ENCODE peak calls at places on chromosomes 1 and 21, in four cellular contexts. U is IMR-90, H is keratinocyte, T is K562. G is an unnamed sample.

GRCh38 chr1:97826820-97827219 is 94.0 kb downstream of the DPYD start:
- DNase-seq in U (no peak), H (no peak), T (no peak), G (no peak)

GRCh38 chr1:96365076-96365475 is 356.5 kb upstream of the PTBP2 start:
- DNase-seq in U (peak; percentile 41), H (no peak), T (no peak), G (peak; percentile 77)

GRCh38 chr1:118143136-118143535 is 41.9 kb downstream of the SPAG17 start:
- DNase-seq in U (no peak), H (no peak), T (no peak), G (no peak)

GRCh38 chr1:224880593-224881307 is 48.7 kb upstream of the DNAH14 start:
- DNase-seq in U (no peak), H (no peak), T (no peak), G (no peak)

GRCh38 chr1:100539836-100540536 is 2.0 kb downstream of the GPR88 start:
- DNase-seq in U (peak; percentile 24), H (no peak), T (no peak), G (peak; percentile 39)

GRCh38 chr1:222974496-222974895 is 159.7 kb downstream of the DISP1 start:
- DNase-seq in U (peak; percentile 94), H (no peak), T (no peak), G (peak; percentile 28)

GRCh38 chr1:209095627-209096595 is 487.6 kb upstream of the CAMK1G start:
- DNase-seq in U (peak; percentile 0), H (peak; percentile 68), T (no peak), G (no peak)

GRCh38 chr1:85297855-85298629 is 21.6 kb upstream of the BCL10 start:
- DNase-seq in U (peak; percentile 100), H (no peak), T (no peak), G (peak; percentile 100)

GRCh38 chr1:38990746-38991637 is at the start of gene AKIRIN1:
- DNase-seq in U (peak; percentile 95), H (peak; percentile 57), T (peak; percentile 99), G (peak; percentile 97)

GRCh38 chr1:184910596-184910995 is 63.7 kb downstream of the NIBAN1 start:
- DNase-seq in U (peak; percentile 28), H (no peak), T (no peak), G (no peak)

GRCh38 chr1:18440385-18441226 is 40.1 kb upstream of the KLHDC7A start:
- DNase-seq in U (no peak), H (no peak), T (no peak), G (no peak)

GRCh38 chr1:113903496-113904291 is 905 bp downstream of the AP4B1 start:
- DNase-seq in U (no peak), H (no peak), T (peak; percentile 45), G (no peak)

GRCh38 chr1:117825414-117825813 is 104.0 kb downstream of the GDAP2 start:
- DNase-seq in U (no peak), H (no peak), T (no peak), G (no peak)

GRCh38 chr1:225425211-225425786 is 2.5 kb downstream of the LBR start:
- DNase-seq in U (peak; percentile 48), H (peak; percentile 54), T (no peak), G (no peak)

GRCh38 chr1:200969726-200970521 is 53.6 kb downstream of the KIF21B start:
- DNase-seq in U (no peak), H (no peak), T (no peak), G (no peak)

GRCh38 chr1:77762072-77762476 is 2.4 kb upstream of the USP33 start:
- DNase-seq in U (peak; percentile 81), H (peak; percentile 64), T (peak; percentile 79), G (peak; percentile 29)

GRCh38 chr21:38733973-38734546 is 71.7 kb upstream of the ETS2 start:
- DNase-seq in U (peak; percentile 80), H (no peak), T (peak; percentile 80), G (peak; percentile 87)

GRCh38 chr1:3676581-3677410 is 24.5 kb downstream of the TP73 start:
- DNase-seq in U (no peak), H (no peak), T (no peak), G (no peak)

GRCh38 chr1:219350172-219350571 is 176.5 kb downstream of the LYPLAL1 start:
- DNase-seq in U (no peak), H (no peak), T (no peak), G (no peak)

GRCh38 chr21:29145837-29146453 is 15.5 kb downstream of the MAP3K7CL start:
- DNase-seq in U (no peak), H (peak; percentile 78), T (no peak), G (peak; percentile 34)

GRCh38 chr1:22184892-22185612 is 42.2 kb upstream of the WNT4 start:
- DNase-seq in U (no peak), H (no peak), T (no peak), G (no peak)

GRCh38 chr1:75130312-75130677 is 3.9 kb upstream of the LHX8 start:
- DNase-seq in U (no peak), H (no peak), T (no peak), G (no peak)

GRCh38 chr1:173448945-173449344 is 28.2 kb upstream of the PRDX6 start:
- DNase-seq in U (no peak), H (no peak), T (no peak), G (no peak)

GRCh38 chr1:173444757-173445156 is 32.4 kb upstream of the PRDX6 start:
- DNase-seq in U (no peak), H (no peak), T (no peak), G (no peak)

GRCh38 chr1:173445164-173445563 is 32.0 kb upstream of the PRDX6 start:
- DNase-seq in U (no peak), H (no peak), T (no peak), G (no peak)

GRCh38 chr1:173445656-173446055 is 31.5 kb upstream of the PRDX6 start:
- DNase-seq in U (no peak), H (no peak), T (no peak), G (no peak)

GRCh38 chr1:173447224-173447623 is 29.9 kb upstream of the PRDX6 start:
- DNase-seq in U (no peak), H (no peak), T (no peak), G (no peak)
- H3K9me1 ChIP-seq in U (no peaks in the 10 kb centered on the region), H (no peaks in the 10 kb centered on the region), T (no peaks in the 10 kb centered on the region), G (no peaks in the 10 kb centered on the region)

DNA sequence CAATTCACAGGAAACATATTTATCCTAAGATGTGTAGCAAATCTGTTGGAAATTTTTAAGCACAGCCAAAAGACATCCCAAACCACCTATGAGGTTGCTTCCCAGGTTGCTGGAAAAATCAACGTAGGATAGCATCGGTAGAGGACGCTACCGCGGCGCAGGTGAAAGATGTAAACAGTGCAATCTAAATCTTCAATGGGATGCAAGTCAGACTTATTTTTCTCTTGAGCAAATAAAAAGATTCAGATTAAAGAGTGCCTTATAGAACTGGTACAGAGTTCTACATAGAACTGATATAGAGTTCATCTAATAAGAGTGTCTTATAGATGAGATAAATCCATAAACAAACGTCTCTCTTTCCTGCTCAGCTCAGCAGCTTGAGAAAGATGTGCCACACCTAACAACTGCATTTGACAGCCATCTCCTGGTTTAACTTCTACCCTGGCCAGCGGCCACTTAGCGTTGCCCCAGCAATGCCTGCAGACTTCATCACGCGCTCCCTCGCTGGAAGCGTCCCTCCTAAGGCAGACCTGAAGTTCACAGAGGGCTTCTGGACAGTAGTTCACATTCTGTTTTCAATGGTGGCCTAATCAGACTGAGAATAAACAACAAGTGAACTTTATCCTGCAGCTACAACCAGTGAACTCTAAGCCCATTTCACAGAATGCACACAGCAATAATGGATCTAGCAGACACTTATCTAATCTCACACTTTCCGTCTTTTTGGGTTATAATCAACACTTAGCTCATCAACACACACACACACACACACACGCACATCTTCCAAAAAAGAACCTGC is 164.5 kb downstream of the TOMM20 start:
- DNase-seq in U (no peak), H (no peak), T (no peak), G (peak; percentile 33)
- H3K9me1 ChIP-seq in U (peaks cover 32% of the 10 kb centered on the region), H (no peaks in the 10 kb centered on the region), T (no peaks in the 10 kb centered on the region), G (no peaks in the 10 kb centered on the region)

DNA sequence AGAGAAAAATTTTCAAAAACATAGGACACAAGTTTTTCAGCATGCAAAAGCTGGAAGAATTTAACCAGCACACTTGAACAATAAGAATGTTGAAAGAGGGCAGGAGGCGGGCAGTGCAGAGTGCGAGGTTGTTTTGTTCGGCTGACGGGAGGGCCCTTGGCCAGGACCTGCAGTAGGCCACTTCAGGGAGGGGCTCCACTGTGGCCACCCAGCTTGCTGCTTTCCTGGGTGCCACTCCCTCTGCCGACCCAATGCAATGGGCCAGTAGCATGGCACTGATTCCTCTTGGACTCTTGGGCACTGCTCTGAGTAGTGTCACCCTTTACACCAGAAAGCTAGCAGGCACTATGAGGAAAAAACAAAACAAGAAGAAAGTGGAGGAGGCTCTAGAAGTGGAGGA is 92.9 kb downstream of the SNRPE start:
- DNase-seq in U (no peak), H (no peak), T (no peak), G (no peak)
- H3K9me1 ChIP-seq in U (no peaks in the 10 kb centered on the region), H (no peaks in the 10 kb centered on the region), T (no peaks in the 10 kb centered on the region), G (no peaks in the 10 kb centered on the region)

GRCh38 chr1:147569587-147570241 is 28.4 kb downstream of the BCL9 start:
- DNase-seq in U (no peak), H (no peak), T (no peak), G (no peak)
- H3K9me1 ChIP-seq in U (no peaks in the 10 kb centered on the region), H (no peaks in the 10 kb centered on the region), T (no peaks in the 10 kb centered on the region), G (no peaks in the 10 kb centered on the region)

DNA sequence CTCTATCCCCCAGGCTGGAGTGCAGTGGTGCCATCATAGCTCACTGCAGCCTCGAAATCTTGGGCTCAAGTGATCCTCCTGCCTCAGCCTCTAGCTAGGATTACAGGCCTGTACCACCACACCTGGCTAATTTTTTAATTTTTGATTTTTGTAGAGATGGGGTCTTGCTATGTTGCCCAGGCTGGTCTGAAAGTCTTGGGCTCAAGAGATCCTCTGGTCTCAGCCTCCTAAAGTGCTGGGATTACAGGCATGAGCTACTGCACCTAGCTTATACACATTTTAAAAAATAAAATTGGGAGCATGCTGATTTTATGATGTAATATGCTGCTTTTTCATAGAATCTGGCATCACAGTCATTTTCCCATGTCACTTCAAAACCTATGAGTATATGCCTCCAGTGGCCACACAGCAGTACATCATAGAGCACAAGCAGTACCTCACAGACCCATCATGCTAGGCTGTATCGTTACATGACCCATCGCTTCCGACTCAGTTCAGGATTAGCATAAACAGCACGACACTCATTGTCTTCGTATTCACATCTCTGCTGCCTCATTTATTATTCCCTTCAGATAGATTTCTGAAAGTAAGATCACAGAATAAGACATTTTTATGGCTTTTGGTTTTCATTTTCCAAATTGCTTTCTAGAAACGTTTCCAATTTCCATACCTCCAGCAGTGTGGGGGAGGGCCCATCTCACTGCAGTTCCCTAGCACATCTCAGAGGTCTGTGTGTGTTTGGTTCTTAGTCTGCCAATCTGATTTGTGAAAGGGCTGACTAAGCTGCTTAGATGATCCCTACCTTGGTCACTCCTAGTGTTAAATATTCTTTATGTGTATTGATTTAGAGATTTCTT is 36.0 kb upstream of the CCSAP start:
- DNase-seq in U (no peak), H (no peak), T (peak; percentile 18), G (no peak)
- H3K9me1 ChIP-seq in U (no peaks in the 10 kb centered on the region), H (no peaks in the 10 kb centered on the region), T (no peaks in the 10 kb centered on the region), G (no peaks in the 10 kb centered on the region)